ENCODE peak calls at places on chromosomes 5 and 9, in six cellular contexts. T is A549, H is body of pancreas, X is endodermal cell, A is heart left ventricle, S is kidney. K is an unnamed sample.

GRCh38 chr5:36552626-36553393 is 53.6 kb upstream of the SLC1A3 start:
- DNase-seq in T (no peak), X (peak; percentile 66), S (no peak), H (no peak), A (no peak), K (no peak)

GRCh38 chr5:74516217-74516636 is 124.3 kb downstream of the ENC1 start:
- DNase-seq in H (no peak), T (no peak), S (no peak), X (peak; percentile 87), A (no peak), K (peak; percentile 42)

GRCh38 chr5:3019045-3019444 is 267.6 kb upstream of the IRX2 start:
- DNase-seq in H (no peak), S (no peak), T (no peak), A (no peak), X (peak; percentile 28), K (no peak)

GRCh38 chr5:111367081-111367480 is 142.9 kb downstream of the CAMK4 start:
- DNase-seq in X (no peak), S (no peak), H (no peak), T (no peak), A (no peak), K (peak; percentile 19)

GRCh38 chr5:97979740-97980139 is 793.7 kb upstream of the RGMB start:
- DNase-seq in A (peak; percentile 55), H (peak; percentile 19), X (no peak), T (no peak), S (no peak), K (no peak)

GRCh38 chr5:172858511-172858989 is 24.5 kb downstream of the ERGIC1 start:
- DNase-seq in A (peak; percentile 22), T (peak; percentile 58), X (no peak), H (no peak), S (no peak), K (no peak)

GRCh38 chr9:16358751-16359150 is 511.7 kb downstream of the BNC2 start:
- DNase-seq in T (no peak), X (no peak), S (no peak), H (no peak), A (no peak), K (no peak)

GRCh38 chr5:36796171-36796570 is 80.4 kb upstream of the NIPBL start:
- DNase-seq in H (no peak), S (no peak), X (no peak), A (no peak), T (no peak), K (no peak)

GRCh38 chr5:108379722-108380530 is 2.0 kb downstream of the FBXL17 start:
- DNase-seq in H (no peak), X (no peak), A (no peak), S (no peak), T (no peak), K (no peak)

GRCh38 chr5:17852701-17853100 is 218.4 kb downstream of the TAF11L14 start:
- DNase-seq in S (no peak), H (no peak), X (no peak), T (no peak), A (no peak), K (no peak)

GRCh38 chr5:155726267-155726666 is 600.7 kb upstream of the SGCD start:
- DNase-seq in T (no peak), S (no peak), X (peak; percentile 84), H (no peak), A (no peak), K (no peak)

GRCh38 chr5:155729684-155730059 is 597.3 kb upstream of the SGCD start:
- DNase-seq in H (no peak), T (no peak), A (peak; percentile 83), X (peak; percentile 64), S (peak; percentile 59), K (no peak)

GRCh38 chr5:155727512-155728145 is 599.3 kb upstream of the SGCD start:
- DNase-seq in A (no peak), T (peak; percentile 26), X (peak; percentile 65), S (no peak), H (no peak), K (no peak)

GRCh38 chr5:155728857-155729683 is 597.9 kb upstream of the SGCD start:
- DNase-seq in A (peak; percentile 62), H (no peak), X (peak; percentile 75), S (peak; percentile 47), T (no peak), K (no peak)

DNA sequence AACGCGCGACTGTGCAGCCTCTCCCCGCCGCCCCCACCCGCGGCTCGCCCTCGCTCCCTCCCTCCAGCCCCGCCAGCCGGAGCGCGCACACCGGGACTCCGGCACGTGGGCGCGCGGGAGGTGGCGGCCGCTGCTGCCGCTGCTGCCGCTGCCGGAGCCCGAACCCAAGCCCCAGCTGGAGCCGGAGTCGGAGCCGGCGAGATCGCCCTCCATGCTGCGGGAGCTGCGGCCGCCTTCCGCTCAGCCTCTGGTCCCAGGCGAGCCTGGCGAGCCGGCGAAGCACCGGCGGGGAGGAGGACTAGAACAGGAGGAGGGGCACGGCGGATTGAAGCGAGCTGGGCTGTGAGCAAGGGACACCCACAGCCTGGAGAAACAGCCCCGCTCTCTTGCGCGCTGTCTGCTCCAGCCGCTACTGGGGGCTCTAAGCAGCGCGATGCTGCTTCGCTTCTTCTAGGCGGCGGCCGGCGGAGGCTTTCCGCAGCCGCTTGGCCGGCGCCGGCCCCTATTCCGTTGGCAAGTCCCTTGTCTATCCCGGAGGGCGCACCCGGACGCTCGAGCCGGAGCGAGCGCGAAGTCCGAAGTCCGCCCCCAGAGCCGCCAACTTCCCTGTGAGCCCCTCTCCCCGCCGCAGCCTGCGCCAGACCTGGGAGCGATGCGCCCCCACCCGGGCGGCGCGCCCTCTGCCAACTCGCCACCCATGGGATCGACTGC is 598.7 kb upstream of the SGCD start:
- DNase-seq in X (peak; percentile 88), A (peak; percentile 78), S (peak; percentile 78), H (peak; percentile 54), T (peak; percentile 71), K (peak; percentile 51)
- TF ChIP-seq CTCF in X (no peak), A (peak; percentile 20), S (no peak), H (no peak), T (no peak), K (no peak)

GRCh38 chr5:55603947-55604346 is 69.2 kb upstream of the PLPP1 start:
- DNase-seq in A (no peak), X (no peak), H (no peak), T (no peak), S (no peak), K (no peak)

GRCh38 chr5:55600536-55601208 is 65.9 kb upstream of the PLPP1 start:
- DNase-seq in S (no peak), A (no peak), H (no peak), T (no peak), X (no peak), K (peak; percentile 16)

GRCh38 chr5:55599148-55600050 is 64.6 kb upstream of the PLPP1 start:
- DNase-seq in H (no peak), A (no peak), T (no peak), X (no peak), S (no peak), K (no peak)

GRCh38 chr5:55600086-55600485 is 65.3 kb upstream of the PLPP1 start:
- DNase-seq in S (no peak), A (no peak), X (no peak), T (no peak), H (no peak), K (no peak)

GRCh38 chr5:55601209-55601618 is 66.5 kb upstream of the PLPP1 start:
- DNase-seq in X (no peak), S (peak; percentile 90), T (peak; percentile 63), H (peak; percentile 85), A (peak; percentile 83), K (no peak)
- H3K4me1 ChIP-seq in X (no peaks in the 10 kb centered on the region), S (peaks cover 13% of the 10 kb centered on the region), T (peaks cover 78% of the 10 kb centered on the region), H (peaks cover 46% of the 10 kb centered on the region), A (peaks cover 82% of the 10 kb centered on the region), K (peaks cover 11% of the 10 kb centered on the region)

GRCh38 chr5:68342693-68343092 is 127.1 kb downstream of the PIK3R1 start:
- DNase-seq in A (no peak), H (no peak), S (no peak), X (no peak), T (no peak), K (no peak)
- TF ChIP-seq CTCF in A (no peak), H (no peak), S (no peak), X (no peak), T (no peak), K (no peak)

DNA sequence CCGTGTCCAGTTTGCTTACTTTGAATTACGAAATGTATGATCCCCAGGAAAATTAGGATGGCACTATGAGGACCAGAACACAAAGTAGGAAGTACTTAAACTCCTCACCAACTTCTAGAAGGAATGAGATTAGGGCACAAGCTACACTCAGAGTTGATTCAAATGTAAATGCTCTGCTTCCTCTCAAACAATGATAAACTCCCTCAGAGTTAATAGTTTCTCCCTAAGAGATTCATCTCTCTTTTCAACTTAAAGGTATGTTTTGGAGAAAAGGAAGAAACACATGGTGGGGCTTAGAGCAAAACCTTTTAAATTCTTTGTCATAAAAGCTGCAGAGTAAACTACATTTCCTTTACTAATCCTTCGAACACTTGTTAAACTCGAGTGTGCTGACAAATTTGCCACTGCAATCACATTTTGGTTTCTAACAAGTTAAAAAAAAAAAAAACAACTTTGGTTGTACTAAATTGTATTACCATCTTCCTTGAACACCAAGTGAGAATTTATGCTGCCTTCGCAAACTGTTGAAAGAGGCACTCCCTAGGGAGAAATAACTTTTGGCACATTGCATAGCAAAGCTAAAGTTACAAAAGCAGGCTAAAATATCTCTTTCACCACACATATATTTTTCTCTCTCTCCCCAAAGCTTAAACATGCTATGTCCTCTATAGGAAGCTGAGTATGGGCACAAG is 66.6 kb downstream of the DENND1A start:
- DNase-seq in S (no peak), T (no peak), A (no peak), X (no peak), H (no peak), K (no peak)
- H3K4me1 ChIP-seq in S (peaks cover 9% of the 10 kb centered on the region), T (no peaks in the 10 kb centered on the region), A (peaks cover 16% of the 10 kb centered on the region), X (peaks cover 20% of the 10 kb centered on the region), H (no peaks in the 10 kb centered on the region), K (no peaks in the 10 kb centered on the region)

GRCh38 chr5:156036640-156037039 is 290.3 kb upstream of the SGCD start:
- DNase-seq in X (no peak), H (no peak), T (no peak), S (no peak), A (no peak), K (no peak)
- TF ChIP-seq CTCF in X (no peak), H (no peak), T (no peak), S (no peak), A (no peak), K (no peak)

GRCh38 chr9:109107402-109108240 is 12.1 kb downstream of the TMEM245 start:
- DNase-seq in H (no peak), T (peak; percentile 70), S (no peak), A (no peak), X (no peak), K (no peak)

GRCh38 chr9:109113239-109113638 is 6.5 kb downstream of the TMEM245 start:
- DNase-seq in H (no peak), A (no peak), X (no peak), T (no peak), S (no peak), K (no peak)

GRCh38 chr9:109110326-109111014 is 9.3 kb downstream of the TMEM245 start:
- DNase-seq in T (no peak), S (no peak), A (no peak), X (no peak), H (no peak), K (no peak)

GRCh38 chr9:109108318-109108717 is 11.4 kb downstream of the TMEM245 start:
- DNase-seq in S (no peak), T (no peak), H (no peak), A (no peak), X (no peak), K (no peak)

GRCh38 chr9:109109962-109110325 is 9.8 kb downstream of the TMEM245 start:
- DNase-seq in T (no peak), X (no peak), H (no peak), A (no peak), S (no peak), K (no peak)
- H3K4me1 ChIP-seq in T (peaks cover 84% of the 10 kb centered on the region), X (peaks cover 14% of the 10 kb centered on the region), H (peaks cover 84% of the 10 kb centered on the region), A (peaks cover 74% of the 10 kb centered on the region), S (peaks cover 17% of the 10 kb centered on the region), K (peaks cover 3% of the 10 kb centered on the region)